ENCODE peak calls at places on chromosome 1, in eight cellular contexts. One of them, this sample, is unnamed.

GRCh38 chr1:223639333-223639749 is 26.2 kb downstream of the CAPN8 start:
- DNase-seq in sciatic nerve: no peak
- DNase-seq in mucosa of descending colon: no peak
- DNase-seq in GM23248: no peak
- DNase-seq in GM04504: no peak
- DNase-seq in stimulated activated CD4-positive, alpha-beta T cell treated with anti-CD3 and anti-CD28 coated beads, Interleukin-4, amount 100 ng/mL, for 1 hour: no peak
- DNase-seq in RWPE1: peak; percentile 13
- DNase-seq in frontal cortex: no peak
- DNase-seq in this sample: no peak

GRCh38 chr1:29736582-29737188 is 500.4 kb downstream of the PTPRU start:
- DNase-seq in sciatic nerve: no peak
- DNase-seq in mucosa of descending colon: no peak
- DNase-seq in GM23248: peak; percentile 72
- DNase-seq in GM04504: peak; percentile 15
- DNase-seq in stimulated activated CD4-positive, alpha-beta T cell treated with anti-CD3 and anti-CD28 coated beads, Interleukin-4, amount 100 ng/mL, for 1 hour: no peak
- DNase-seq in RWPE1: peak; percentile 58
- DNase-seq in frontal cortex: no peak
- DNase-seq in this sample: no peak

GRCh38 chr1:157377216-157377821 is 175.0 kb downstream of the FCRL5 start:
- DNase-seq in sciatic nerve: no peak
- DNase-seq in mucosa of descending colon: peak; percentile 67
- DNase-seq in GM23248: peak; percentile 63
- DNase-seq in GM04504: peak; percentile 10
- DNase-seq in stimulated activated CD4-positive, alpha-beta T cell treated with anti-CD3 and anti-CD28 coated beads, Interleukin-4, amount 100 ng/mL, for 1 hour: no peak
- DNase-seq in RWPE1: no peak
- DNase-seq in frontal cortex: no peak
- DNase-seq in this sample: peak; percentile 51

GRCh38 chr1:44423706-44424546 is 18.9 kb downstream of the RNF220 start:
- DNase-seq in sciatic nerve: no peak
- DNase-seq in mucosa of descending colon: peak; percentile 43
- DNase-seq in GM23248: peak; percentile 60
- DNase-seq in GM04504: no peak
- DNase-seq in stimulated activated CD4-positive, alpha-beta T cell treated with anti-CD3 and anti-CD28 coated beads, Interleukin-4, amount 100 ng/mL, for 1 hour: no peak
- DNase-seq in RWPE1: peak; percentile 74
- DNase-seq in frontal cortex: no peak
- DNase-seq in this sample: no peak

GRCh38 chr1:84855947-84856660 is 36.9 kb downstream of the LPAR3 start:
- DNase-seq in sciatic nerve: no peak
- DNase-seq in mucosa of descending colon: no peak
- DNase-seq in GM23248: no peak
- DNase-seq in GM04504: no peak
- DNase-seq in stimulated activated CD4-positive, alpha-beta T cell treated with anti-CD3 and anti-CD28 coated beads, Interleukin-4, amount 100 ng/mL, for 1 hour: no peak
- DNase-seq in RWPE1: no peak
- DNase-seq in frontal cortex: no peak
- DNase-seq in this sample: no peak

GRCh38 chr1:157001304-157001703 is 44.2 kb downstream of the ARHGEF11 start:
- DNase-seq in sciatic nerve: no peak
- DNase-seq in mucosa of descending colon: no peak
- DNase-seq in GM23248: peak; percentile 26
- DNase-seq in GM04504: no peak
- DNase-seq in stimulated activated CD4-positive, alpha-beta T cell treated with anti-CD3 and anti-CD28 coated beads, Interleukin-4, amount 100 ng/mL, for 1 hour: no peak
- DNase-seq in RWPE1: no peak
- DNase-seq in frontal cortex: no peak
- DNase-seq in this sample: no peak

GRCh38 chr1:225514671-225515081 is 86.8 kb upstream of the LBR start:
- DNase-seq in sciatic nerve: no peak
- DNase-seq in mucosa of descending colon: no peak
- DNase-seq in GM23248: no peak
- DNase-seq in GM04504: no peak
- DNase-seq in stimulated activated CD4-positive, alpha-beta T cell treated with anti-CD3 and anti-CD28 coated beads, Interleukin-4, amount 100 ng/mL, for 1 hour: no peak
- DNase-seq in RWPE1: no peak
- DNase-seq in frontal cortex: no peak
- DNase-seq in this sample: no peak

GRCh38 chr1:233865902-233866301 is 38.6 kb upstream of the SLC35F3 start:
- DNase-seq in sciatic nerve: no peak
- DNase-seq in mucosa of descending colon: no peak
- DNase-seq in GM23248: no peak
- DNase-seq in GM04504: no peak
- DNase-seq in stimulated activated CD4-positive, alpha-beta T cell treated with anti-CD3 and anti-CD28 coated beads, Interleukin-4, amount 100 ng/mL, for 1 hour: no peak
- DNase-seq in RWPE1: no peak
- DNase-seq in frontal cortex: no peak
- DNase-seq in this sample: no peak

GRCh38 chr1:203450541-203451149 is 25.0 kb upstream of the PRELP start:
- DNase-seq in sciatic nerve: peak; percentile 50
- DNase-seq in mucosa of descending colon: no peak
- DNase-seq in GM23248: no peak
- DNase-seq in GM04504: no peak
- DNase-seq in stimulated activated CD4-positive, alpha-beta T cell treated with anti-CD3 and anti-CD28 coated beads, Interleukin-4, amount 100 ng/mL, for 1 hour: no peak
- DNase-seq in RWPE1: no peak
- DNase-seq in frontal cortex: no peak
- DNase-seq in this sample: peak; percentile 55

This sample was measured in NCI-H524.